ENCODE peak calls at places on chromosomes 1 and 21, in five cellular contexts. P is lung, S is ovary, W is Caco-2, J is body of pancreas. N is an unnamed sample. For H3K4me1 and H3K9me3, the result is how much of the 10 kb centered on the place peaks cover.

GRCh38 chr1:62753031-62753965 is 30.6 kb upstream of the ATG4C start:
- DNase-seq in P (no peak), J (no peak), S (no peak), W (no peak), N (no peak)

GRCh38 chr1:240611619-240612490 is at the start of gene GREM2:
- DNase-seq in S (peak), W (peak), P (peak), J (peak), N (peak)

GRCh38 chr1:157932082-157932481 is 61.4 kb upstream of the KIRREL1 start:
- DNase-seq in W (no peak), J (no peak), P (no peak), S (no peak), N (no peak)

GRCh38 chr1:30981172-30981571 is 72.6 kb upstream of the SDC3 start:
- DNase-seq in J (no peak), P (no peak), W (no peak), S (no peak), N (no peak)

GRCh38 chr1:7255303-7256058 is 470.2 kb downstream of the CAMTA1 start:
- DNase-seq in W (no peak), S (no peak), P (no peak), J (no peak), N (no peak)

GRCh38 chr1:108722292-108722691 is 9.6 kb downstream of the FNDC7 start:
- DNase-seq in P (no peak), J (no peak), W (no peak), S (no peak), N (no peak)

GRCh38 chr1:84774674-84775548 is 84.7 kb upstream of the SSX2IP start:
- DNase-seq in S (no peak), W (no peak), J (no peak), P (no peak), N (no peak)

GRCh38 chr1:44571712-44572571 is 102.3 kb downstream of the TMEM53 start:
- DNase-seq in W (peak), J (peak), P (no peak), S (no peak), N (no peak)

GRCh38 chr21:41142051-41142795 is 25.7 kb upstream of the BACE2 start:
- DNase-seq in S (no peak), J (peak), W (peak), P (peak), N (no peak)

GRCh38 chr1:64061430-64062104 is 141.9 kb upstream of the UBE2U start:
- DNase-seq in P (no peak), J (no peak), S (no peak), W (no peak), N (no peak)
- H3K4me1 ChIP-seq in P (under half), J (under half), S (under half), W (under half), N (under half)

GRCh38 chr21:25039461-25040380 is 567.6 kb downstream of the MRPL39 start:
- DNase-seq in P (no peak), S (no peak), J (no peak), W (peak), N (peak)
- H3K9me3 ChIP-seq in P (under half), S (under half), J (under half), W (under half), N (under half)

GRCh38 chr21:42820513-42821465 is 58.5 kb downstream of the WDR4 start:
- DNase-seq in P (no peak), J (no peak), S (no peak), W (no peak), N (no peak)

GRCh38 chr21:42819861-42820512 is 59.4 kb downstream of the WDR4 start:
- DNase-seq in S (no peak), P (no peak), W (no peak), J (no peak), N (no peak)

GRCh38 chr21:42815217-42815616 is 64.1 kb downstream of the WDR4 start:
- DNase-seq in J (no peak), P (no peak), W (no peak), S (no peak), N (no peak)

GRCh38 chr21:42818328-42818749 is 61.0 kb downstream of the WDR4 start:
- DNase-seq in J (peak), P (peak), S (peak), W (peak), N (peak)
- TF ChIP-seq CTCF in J (peak), P (peak), S (peak), W (peak), N (peak)

DNA sequence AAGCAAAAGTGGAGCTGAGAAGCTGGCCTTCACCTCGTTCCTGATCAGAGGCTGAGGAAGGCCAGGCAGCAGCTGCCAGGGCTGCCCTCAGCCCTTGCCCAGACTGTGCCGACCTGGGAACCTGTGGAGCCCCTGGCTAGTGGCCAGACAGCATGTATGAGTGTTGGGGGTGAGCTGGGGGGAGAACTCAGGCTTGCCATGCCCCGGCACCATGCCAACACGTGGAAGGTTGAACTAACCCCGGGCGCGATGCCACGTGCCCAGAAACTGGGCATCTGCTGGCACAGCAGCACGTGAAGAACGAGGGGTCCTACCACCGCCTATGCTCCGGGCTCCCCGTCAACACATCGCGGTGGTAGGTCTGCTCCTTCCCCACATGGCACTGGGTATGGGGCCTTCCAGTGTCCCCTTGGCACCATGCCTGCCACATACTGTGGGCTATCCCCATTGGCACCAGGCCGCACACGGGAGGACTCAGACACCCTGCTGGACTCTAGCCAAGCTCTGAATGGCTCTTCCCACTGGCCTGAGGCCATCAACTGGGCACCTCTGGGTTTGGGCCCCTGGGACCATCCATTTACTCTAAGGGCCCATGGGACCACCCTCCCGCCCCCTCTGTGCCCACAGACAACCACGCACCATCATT is 68.6 kb downstream of the CASZ1 start:
- DNase-seq in P (no peak), S (no peak), W (no peak), J (peak), N (no peak)
- H3K4me1 ChIP-seq in P (under half), S (under half), W (under half), J (half or more), N (under half)

GRCh38 chr1:232726048-232726779 is 79.0 kb upstream of the MAP10 start:
- DNase-seq in W (no peak), P (no peak), S (no peak), J (no peak), N (no peak)

GRCh38 chr1:232722626-232723025 is 82.6 kb upstream of the MAP10 start:
- DNase-seq in S (no peak), W (no peak), J (no peak), P (no peak), N (no peak)

GRCh38 chr1:232728507-232729263 is 76.5 kb upstream of the MAP10 start:
- DNase-seq in W (no peak), J (no peak), P (no peak), S (no peak), N (no peak)

GRCh38 chr1:232725303-232726047 is 79.7 kb upstream of the MAP10 start:
- DNase-seq in P (no peak), W (no peak), S (no peak), J (no peak), N (no peak)
- H3K9me3 ChIP-seq in P (under half), W (under half), S (under half), J (under half), N (under half)

GRCh38 chr1:46034601-46035516 is 97.6 kb downstream of the PIK3R3 start:
- DNase-seq in J (no peak), S (no peak), P (no peak), W (no peak), N (no peak)
- TF ChIP-seq CTCF in J (no peak), S (no peak), P (no peak), W (no peak), N (no peak)

GRCh38 chr1:188906921-188907641 is 1570.6 kb downstream of the BRINP3 start:
- DNase-seq in S (no peak), W (no peak), P (no peak), J (no peak), N (no peak)
- H3K4me1 ChIP-seq in S (under half), W (under half), P (under half), J (under half), N (under half)

GRCh38 chr1:2968471-2968881 is 52.8 kb upstream of the ACTRT2 start:
- DNase-seq in S (no peak), P (no peak), J (peak), W (no peak), N (peak)

GRCh38 chr1:2966435-2966834 is 54.8 kb upstream of the ACTRT2 start:
- DNase-seq in S (no peak), W (no peak), J (no peak), P (no peak), N (no peak)

GRCh38 chr1:2966940-2967725 is 54.1 kb upstream of the ACTRT2 start:
- DNase-seq in P (no peak), S (no peak), W (no peak), J (no peak), N (no peak)

GRCh38 chr1:2969011-2969869 is 52.0 kb upstream of the ACTRT2 start:
- DNase-seq in P (no peak), J (no peak), S (no peak), W (no peak), N (no peak)

GRCh38 chr1:2967881-2968280 is 53.4 kb upstream of the ACTRT2 start:
- DNase-seq in S (no peak), J (no peak), P (no peak), W (no peak), N (no peak)
- H3K9me3 ChIP-seq in S (under half), J (under half), P (under half), W (under half), N (under half)

N was measured in mucosa of descending colon.